ENCODE peak calls at places on chromosomes 4 and X, in six cellular contexts. B is CD8-positive, alpha-beta T cell; Q is occipital lobe; V is posterior vena cava; P is activated naive CD4-positive, alpha-beta T cell treated with anti-CD3 and anti-CD28 coated beads, Interleukin-2, amount 50 U/mL, for 72 hours; G is NCI-H1694 treated with DMSO at 0.1 percent for 48 hours. I is an unnamed sample.
A peak's percentile ranks its signal among the peaks of the same experiment; 100 is the strongest.

GRCh38 chr4:132108784-132109183 is 1040.3 kb upstream of the PCDH10 start:
- DNase-seq in B (no peak), Q (no peak), V (no peak), P (no peak), G (no peak), I (no peak)

GRCh38 chr4:101791189-101791572 is 651 bp downstream of the BANK1 start:
- DNase-seq in B (no peak), Q (no peak), V (no peak), P (no peak), G (no peak), I (no peak)

GRCh38 chr4:125322363-125322730 is 7.6 kb downstream of the FAT4 start:
- DNase-seq in B (no peak), Q (no peak), V (no peak), P (no peak), G (no peak), I (no peak)

GRCh38 chr4:94570558-94570957 is 118.8 kb downstream of the PDLIM5 start:
- DNase-seq in B (no peak), Q (no peak), V (no peak), P (no peak), G (no peak), I (no peak)

GRCh38 chr4:173171098-173171497 is 2.5 kb downstream of the GALNT7 start:
- DNase-seq in B (no peak), Q (no peak), V (no peak), P (no peak), G (peak; percentile 6), I (no peak)

GRCh38 chrX:39714471-39714870 is 383.3 kb downstream of the BCOR start:
- DNase-seq in B (no peak), Q (no peak), V (no peak), P (no peak), G (no peak), I (no peak)

GRCh38 chrX:16386126-16386525 is 218.8 kb downstream of the MAGEB17 start:
- DNase-seq in B (no peak), Q (no peak), V (no peak), P (no peak), G (no peak), I (no peak)

GRCh38 chr4:155666701-155667537 is at the start of gene GUCY1A1:
- DNase-seq in B (no peak), Q (peak; percentile 53), V (peak; percentile 83), P (no peak), G (no peak), I (no peak)

GRCh38 chr4:122733805-122734155 is 1.3 kb downstream of the BBS12 start:
- DNase-seq in B (no peak), Q (no peak), V (no peak), P (no peak), G (no peak), I (peak; percentile 20)

GRCh38 chr4:100977746-100978397 is 369.5 kb downstream of the PPP3CA start:
- DNase-seq in B (no peak), Q (no peak), V (no peak), P (no peak), G (peak; percentile 46), I (no peak)

GRCh38 chr4:5165419-5166369 is 114.4 kb downstream of the STK32B start:
- DNase-seq in B (no peak), Q (no peak), V (no peak), P (no peak), G (no peak), I (no peak)

GRCh38 chr4:96152824-96153223 is 312.9 kb downstream of the PDHA2 start:
- DNase-seq in B (no peak), Q (no peak), V (no peak), P (no peak), G (no peak), I (no peak)

GRCh38 chrX:8820910-8821527 is 19.8 kb upstream of the FAM9A start:
- DNase-seq in B (no peak), Q (no peak), V (no peak), P (no peak), G (no peak), I (no peak)

GRCh38 chr4:19947349-19947748 is 304.4 kb upstream of the SLIT2 start:
- DNase-seq in B (no peak), Q (no peak), V (no peak), P (no peak), G (no peak), I (no peak)

GRCh38 chr4:131370846-131371245 is 1778.2 kb upstream of the PCDH10 start:
- DNase-seq in B (no peak), Q (no peak), V (no peak), P (no peak), G (no peak), I (peak; percentile 34)

GRCh38 chr4:109872950-109873656 is 25.2 kb downstream of the LRIT3 start:
- DNase-seq in B (no peak), Q (no peak), V (no peak), P (no peak), G (no peak), I (no peak)

GRCh38 chr4:103994059-103994458 is 274.3 kb upstream of the TACR3 start:
- DNase-seq in B (no peak), Q (no peak), V (no peak), P (no peak), G (peak; percentile 25), I (no peak)

GRCh38 chr4:149280886-149281285 is 534.8 kb downstream of the IQCM start:
- DNase-seq in B (no peak), Q (no peak), V (no peak), P (no peak), G (no peak), I (no peak)

GRCh38 chr4:115596265-115597001 is 483.0 kb upstream of the NDST4 start:
- DNase-seq in B (no peak), Q (no peak), V (no peak), P (no peak), G (no peak), I (no peak)

GRCh38 chr4:81913427-81913878 is 441.7 kb upstream of the RASGEF1B start:
- DNase-seq in B (peak; percentile 61), Q (no peak), V (no peak), P (no peak), G (peak; percentile 22), I (no peak)

GRCh38 chr4:147019061-147019460 is 73.4 kb upstream of the TTC29 start:
- DNase-seq in B (peak; percentile 39), Q (peak; percentile 30), V (no peak), P (no peak), G (no peak), I (no peak)

GRCh38 chr4:41257901-41258300 is 1.2 kb downstream of the UCHL1 start:
- DNase-seq in B (no peak), Q (no peak), V (no peak), P (no peak), G (no peak), I (no peak)

GRCh38 chr4:52868138-52868537 is 6.0 kb downstream of the RASL11B start:
- DNase-seq in B (no peak), Q (no peak), V (no peak), P (no peak), G (no peak), I (peak; percentile 47)

GRCh38 chrX:78024349-78025108 is 55.1 kb upstream of the PGAM4 start:
- DNase-seq in B (peak; percentile 36), Q (no peak), V (no peak), P (no peak), G (peak; percentile 1), I (no peak)

GRCh38 chr4:8205749-8206611 is 6.9 kb downstream of the SH3TC1 start:
- DNase-seq in B (no peak), Q (no peak), V (no peak), P (no peak), G (no peak), I (peak; percentile 69)

GRCh38 chr4:7206856-7207567 is 14.7 kb downstream of the SORCS2 start:
- DNase-seq in B (no peak), Q (peak; percentile 75), V (peak; percentile 96), P (no peak), G (no peak), I (no peak)

GRCh38 chr4:36414248-36414647 is 132.8 kb downstream of the DTHD1 start:
- DNase-seq in B (no peak), Q (no peak), V (no peak), P (no peak), G (peak; percentile 40), I (no peak)

GRCh38 chrX:129748265-129748664 is 9.5 kb downstream of the XPNPEP2 start:
- DNase-seq in B (no peak), Q (no peak), V (peak; percentile 15), P (no peak), G (no peak), I (no peak)

GRCh38 chr4:89298788-89299152 is 8.8 kb downstream of the GPRIN3 start:
- DNase-seq in B (no peak), Q (no peak), V (no peak), P (no peak), G (no peak), I (no peak)

GRCh38 chrX:119690921-119691716 is 1.8 kb downstream of the SEPTIN6 start:
- DNase-seq in B (peak; percentile 74), Q (no peak), V (no peak), P (no peak), G (no peak), I (no peak)

GRCh38 chr4:113673450-113673849 is 88.1 kb downstream of the CAMK2D start:
- DNase-seq in B (peak; percentile 26), Q (no peak), V (no peak), P (no peak), G (no peak), I (no peak)

GRCh38 chr4:37908488-37909343 is 17.8 kb downstream of the TBC1D1 start:
- DNase-seq in B (no peak), Q (no peak), V (no peak), P (no peak), G (no peak), I (no peak)

GRCh38 chrX:318068-318738 is 393 bp downstream of the GTPBP6 start:
- DNase-seq in B (peak; percentile 100), Q (no peak), V (peak; percentile 99), P (peak; percentile 96), G (no peak), I (no peak)

GRCh38 chr4:77617203-77617602 is 11.6 kb downstream of the CXCL13 start:
- DNase-seq in B (no peak), Q (no peak), V (no peak), P (no peak), G (no peak), I (no peak)

GRCh38 chr4:13968723-13969122 is 341.2 kb upstream of the BOD1L1 start:
- DNase-seq in B (no peak), Q (no peak), V (no peak), P (no peak), G (no peak), I (no peak)

GRCh38 chr4:19508442-19508841 is 743.3 kb upstream of the SLIT2 start:
- DNase-seq in B (no peak), Q (no peak), V (no peak), P (no peak), G (no peak), I (no peak)

GRCh38 chr4:130336585-130337217 is 1240.7 kb downstream of the C4orf33 start:
- DNase-seq in B (no peak), Q (no peak), V (no peak), P (no peak), G (peak; percentile 11), I (no peak)

GRCh38 chr4:105551968-105552746 is at the start of gene ARHGEF38:
- DNase-seq in B (no peak), Q (no peak), V (no peak), P (no peak), G (no peak), I (no peak)